ENCODE peak calls at places on chromosomes 6 and 20, in nine cellular contexts. One of them, this sample, is unnamed.

GRCh38 chr6:155141512-155141911 is 122.3 kb upstream of the CLDN20 start:
- DNase-seq in nephron progenitor cell: no peak
- DNase-seq in NCI-H1105: no peak
- DNase-seq in GM23338: no peak
- DNase-seq in type B pancreatic cell: no peak
- DNase-seq in fibroblast of lung: no peak
- DNase-seq in fibroblast of the conjunctiva: no peak
- DNase-seq in left ventricle myocardium inferior: no peak
- DNase-seq in stimulated activated CD4-positive, alpha-beta T cell treated with anti-CD3 and anti-CD28 coated beads, Interleukin-4, amount 100 ng/mL, for 4 hours: no peak
- DNase-seq in this sample: no peak

GRCh38 chr6:108002365-108003221 is 44.6 kb upstream of the SEC63 start:
- DNase-seq in nephron progenitor cell: no peak
- DNase-seq in NCI-H1105: no peak
- DNase-seq in GM23338: peak; percentile 37
- DNase-seq in type B pancreatic cell: no peak
- DNase-seq in fibroblast of lung: no peak
- DNase-seq in fibroblast of the conjunctiva: no peak
- DNase-seq in left ventricle myocardium inferior: no peak
- DNase-seq in stimulated activated CD4-positive, alpha-beta T cell treated with anti-CD3 and anti-CD28 coated beads, Interleukin-4, amount 100 ng/mL, for 4 hours: no peak
- DNase-seq in this sample: no peak

GRCh38 chr6:39339557-39340555 is 17.4 kb upstream of the KCNK16 start:
- DNase-seq in nephron progenitor cell: no peak
- DNase-seq in NCI-H1105: peak; percentile 87
- DNase-seq in GM23338: no peak
- DNase-seq in type B pancreatic cell: no peak
- DNase-seq in fibroblast of lung: no peak
- DNase-seq in fibroblast of the conjunctiva: no peak
- DNase-seq in left ventricle myocardium inferior: no peak
- DNase-seq in stimulated activated CD4-positive, alpha-beta T cell treated with anti-CD3 and anti-CD28 coated beads, Interleukin-4, amount 100 ng/mL, for 4 hours: no peak
- DNase-seq in this sample: no peak

GRCh38 chr6:109056661-109057060 is 38.0 kb downstream of the SESN1 start:
- DNase-seq in nephron progenitor cell: no peak
- DNase-seq in NCI-H1105: no peak
- DNase-seq in GM23338: no peak
- DNase-seq in type B pancreatic cell: no peak
- DNase-seq in fibroblast of lung: no peak
- DNase-seq in fibroblast of the conjunctiva: no peak
- DNase-seq in left ventricle myocardium inferior: no peak
- DNase-seq in stimulated activated CD4-positive, alpha-beta T cell treated with anti-CD3 and anti-CD28 coated beads, Interleukin-4, amount 100 ng/mL, for 4 hours: no peak
- DNase-seq in this sample: no peak

GRCh38 chr20:6081236-6081635 is 27.4 kb upstream of the LRRN4 start:
- DNase-seq in nephron progenitor cell: no peak
- DNase-seq in NCI-H1105: no peak
- DNase-seq in GM23338: no peak
- DNase-seq in type B pancreatic cell: no peak
- DNase-seq in fibroblast of lung: peak; percentile 51
- DNase-seq in fibroblast of the conjunctiva: peak; percentile 42
- DNase-seq in left ventricle myocardium inferior: no peak
- DNase-seq in stimulated activated CD4-positive, alpha-beta T cell treated with anti-CD3 and anti-CD28 coated beads, Interleukin-4, amount 100 ng/mL, for 4 hours: no peak
- DNase-seq in this sample: no peak

GRCh38 chr6:44503471-44503870 is 116.0 kb downstream of the CDC5L start:
- DNase-seq in nephron progenitor cell: no peak
- DNase-seq in NCI-H1105: no peak
- DNase-seq in GM23338: no peak
- DNase-seq in type B pancreatic cell: no peak
- DNase-seq in fibroblast of lung: peak; percentile 13
- DNase-seq in fibroblast of the conjunctiva: no peak
- DNase-seq in left ventricle myocardium inferior: no peak
- DNase-seq in stimulated activated CD4-positive, alpha-beta T cell treated with anti-CD3 and anti-CD28 coated beads, Interleukin-4, amount 100 ng/mL, for 4 hours: no peak
- DNase-seq in this sample: no peak

GRCh38 chr6:155014715-155015300 is 19.7 kb downstream of the TIAM2 start:
- DNase-seq in nephron progenitor cell: no peak
- DNase-seq in NCI-H1105: no peak
- DNase-seq in GM23338: peak; percentile 48
- DNase-seq in type B pancreatic cell: no peak
- DNase-seq in fibroblast of lung: peak; percentile 86
- DNase-seq in fibroblast of the conjunctiva: no peak
- DNase-seq in left ventricle myocardium inferior: no peak
- DNase-seq in stimulated activated CD4-positive, alpha-beta T cell treated with anti-CD3 and anti-CD28 coated beads, Interleukin-4, amount 100 ng/mL, for 4 hours: no peak
- DNase-seq in this sample: no peak

GRCh38 chr6:16446241-16446640 is 207.9 kb downstream of the GMPR start:
- DNase-seq in nephron progenitor cell: no peak
- DNase-seq in NCI-H1105: no peak
- DNase-seq in GM23338: no peak
- DNase-seq in type B pancreatic cell: no peak
- DNase-seq in fibroblast of lung: no peak
- DNase-seq in fibroblast of the conjunctiva: no peak
- DNase-seq in left ventricle myocardium inferior: no peak
- DNase-seq in stimulated activated CD4-positive, alpha-beta T cell treated with anti-CD3 and anti-CD28 coated beads, Interleukin-4, amount 100 ng/mL, for 4 hours: no peak
- DNase-seq in this sample: no peak

GRCh38 chr20:63553933-63554290 is at the start of gene FNDC11:
- DNase-seq in nephron progenitor cell: peak; percentile 81
- DNase-seq in NCI-H1105: no peak
- DNase-seq in GM23338: peak; percentile 81
- DNase-seq in type B pancreatic cell: no peak
- DNase-seq in fibroblast of lung: no peak
- DNase-seq in fibroblast of the conjunctiva: no peak
- DNase-seq in left ventricle myocardium inferior: no peak
- DNase-seq in stimulated activated CD4-positive, alpha-beta T cell treated with anti-CD3 and anti-CD28 coated beads, Interleukin-4, amount 100 ng/mL, for 4 hours: peak; percentile 61
- DNase-seq in this sample: no peak

GRCh38 chr6:142784344-142784743 is 160.6 kb downstream of the HIVEP2 start:
- DNase-seq in nephron progenitor cell: no peak
- DNase-seq in NCI-H1105: no peak
- DNase-seq in GM23338: no peak
- DNase-seq in type B pancreatic cell: no peak
- DNase-seq in fibroblast of lung: peak; percentile 60
- DNase-seq in fibroblast of the conjunctiva: no peak
- DNase-seq in left ventricle myocardium inferior: no peak
- DNase-seq in stimulated activated CD4-positive, alpha-beta T cell treated with anti-CD3 and anti-CD28 coated beads, Interleukin-4, amount 100 ng/mL, for 4 hours: peak; percentile 39
- DNase-seq in this sample: no peak

GRCh38 chr6:28657367-28657755 is 131.7 kb downstream of the GPX5 start:
- DNase-seq in nephron progenitor cell: no peak
- DNase-seq in NCI-H1105: no peak
- DNase-seq in GM23338: no peak
- DNase-seq in type B pancreatic cell: no peak
- DNase-seq in fibroblast of lung: no peak
- DNase-seq in fibroblast of the conjunctiva: no peak
- DNase-seq in left ventricle myocardium inferior: no peak
- DNase-seq in stimulated activated CD4-positive, alpha-beta T cell treated with anti-CD3 and anti-CD28 coated beads, Interleukin-4, amount 100 ng/mL, for 4 hours: no peak
- DNase-seq in this sample: no peak

GRCh38 chr6:27893059-27893835 is 18.9 kb downstream of the OR2B2 start:
- DNase-seq in nephron progenitor cell: peak; percentile 89
- DNase-seq in NCI-H1105: peak; percentile 95
- DNase-seq in GM23338: peak; percentile 97
- DNase-seq in type B pancreatic cell: peak; percentile 90
- DNase-seq in fibroblast of lung: peak; percentile 99
- DNase-seq in fibroblast of the conjunctiva: peak; percentile 98
- DNase-seq in left ventricle myocardium inferior: peak; percentile 66
- DNase-seq in stimulated activated CD4-positive, alpha-beta T cell treated with anti-CD3 and anti-CD28 coated beads, Interleukin-4, amount 100 ng/mL, for 4 hours: peak; percentile 81
- DNase-seq in this sample: peak; percentile 99

GRCh38 chr20:32155017-32155965 is 45.8 kb downstream of the TM9SF4 start:
- DNase-seq in nephron progenitor cell: peak; percentile 59
- DNase-seq in NCI-H1105: peak; percentile 82
- DNase-seq in GM23338: peak; percentile 88
- DNase-seq in type B pancreatic cell: no peak
- DNase-seq in fibroblast of lung: peak; percentile 75
- DNase-seq in fibroblast of the conjunctiva: peak; percentile 46
- DNase-seq in left ventricle myocardium inferior: peak; percentile 81
- DNase-seq in stimulated activated CD4-positive, alpha-beta T cell treated with anti-CD3 and anti-CD28 coated beads, Interleukin-4, amount 100 ng/mL, for 4 hours: peak; percentile 23
- DNase-seq in this sample: peak; percentile 94

GRCh38 chr6:107957165-107957908 is 671 bp downstream of the SEC63 start:
- DNase-seq in nephron progenitor cell: peak; percentile 59
- DNase-seq in NCI-H1105: no peak
- DNase-seq in GM23338: peak; percentile 61
- DNase-seq in type B pancreatic cell: peak; percentile 74
- DNase-seq in fibroblast of lung: peak; percentile 78
- DNase-seq in fibroblast of the conjunctiva: peak; percentile 57
- DNase-seq in left ventricle myocardium inferior: peak; percentile 37
- DNase-seq in stimulated activated CD4-positive, alpha-beta T cell treated with anti-CD3 and anti-CD28 coated beads, Interleukin-4, amount 100 ng/mL, for 4 hours: peak; percentile 61
- DNase-seq in this sample: peak; percentile 22

GRCh38 chr6:3844097-3844463 is 5.1 kb upstream of the FAM50B start:
- DNase-seq in nephron progenitor cell: no peak
- DNase-seq in NCI-H1105: no peak
- DNase-seq in GM23338: no peak
- DNase-seq in type B pancreatic cell: no peak
- DNase-seq in fibroblast of lung: peak; percentile 84
- DNase-seq in fibroblast of the conjunctiva: no peak
- DNase-seq in left ventricle myocardium inferior: no peak
- DNase-seq in stimulated activated CD4-positive, alpha-beta T cell treated with anti-CD3 and anti-CD28 coated beads, Interleukin-4, amount 100 ng/mL, for 4 hours: no peak
- DNase-seq in this sample: no peak

GRCh38 chr6:102701019-102701418 is 1307.5 kb downstream of the GRIK2 start:
- DNase-seq in nephron progenitor cell: no peak
- DNase-seq in NCI-H1105: no peak
- DNase-seq in GM23338: no peak
- DNase-seq in type B pancreatic cell: no peak
- DNase-seq in fibroblast of lung: no peak
- DNase-seq in fibroblast of the conjunctiva: no peak
- DNase-seq in left ventricle myocardium inferior: no peak
- DNase-seq in stimulated activated CD4-positive, alpha-beta T cell treated with anti-CD3 and anti-CD28 coated beads, Interleukin-4, amount 100 ng/mL, for 4 hours: no peak
- DNase-seq in this sample: no peak

GRCh38 chr20:45372646-45373352 is 5.3 kb downstream of the TP53TG5 start:
- DNase-seq in nephron progenitor cell: no peak
- DNase-seq in NCI-H1105: peak; percentile 64
- DNase-seq in GM23338: peak; percentile 72
- DNase-seq in type B pancreatic cell: no peak
- DNase-seq in fibroblast of lung: no peak
- DNase-seq in fibroblast of the conjunctiva: no peak
- DNase-seq in left ventricle myocardium inferior: no peak
- DNase-seq in stimulated activated CD4-positive, alpha-beta T cell treated with anti-CD3 and anti-CD28 coated beads, Interleukin-4, amount 100 ng/mL, for 4 hours: no peak
- DNase-seq in this sample: no peak

GRCh38 chr20:17559338-17559737 is 10.5 kb upstream of the DSTN start:
- DNase-seq in nephron progenitor cell: no peak
- DNase-seq in NCI-H1105: no peak
- DNase-seq in GM23338: no peak
- DNase-seq in type B pancreatic cell: no peak
- DNase-seq in fibroblast of lung: peak; percentile 20
- DNase-seq in fibroblast of the conjunctiva: no peak
- DNase-seq in left ventricle myocardium inferior: no peak
- DNase-seq in stimulated activated CD4-positive, alpha-beta T cell treated with anti-CD3 and anti-CD28 coated beads, Interleukin-4, amount 100 ng/mL, for 4 hours: no peak
- DNase-seq in this sample: no peak

GRCh38 chr6:109579361-109579760 is 96.3 kb upstream of the ZBTB24 start:
- DNase-seq in nephron progenitor cell: no peak
- DNase-seq in NCI-H1105: no peak
- DNase-seq in GM23338: no peak
- DNase-seq in type B pancreatic cell: no peak
- DNase-seq in fibroblast of lung: no peak
- DNase-seq in fibroblast of the conjunctiva: no peak
- DNase-seq in left ventricle myocardium inferior: no peak
- DNase-seq in stimulated activated CD4-positive, alpha-beta T cell treated with anti-CD3 and anti-CD28 coated beads, Interleukin-4, amount 100 ng/mL, for 4 hours: no peak
- DNase-seq in this sample: no peak

GRCh38 chr6:132937466-132937906 is 123.1 kb downstream of the RPS12 start:
- DNase-seq in nephron progenitor cell: peak; percentile 73
- DNase-seq in NCI-H1105: peak; percentile 68
- DNase-seq in GM23338: peak; percentile 94
- DNase-seq in type B pancreatic cell: no peak
- DNase-seq in fibroblast of lung: peak; percentile 33
- DNase-seq in fibroblast of the conjunctiva: peak; percentile 21
- DNase-seq in left ventricle myocardium inferior: no peak
- DNase-seq in stimulated activated CD4-positive, alpha-beta T cell treated with anti-CD3 and anti-CD28 coated beads, Interleukin-4, amount 100 ng/mL, for 4 hours: no peak
- DNase-seq in this sample: peak; percentile 67

GRCh38 chr6:1103945-1104623 is 207.8 kb upstream of the FOXQ1 start:
- DNase-seq in nephron progenitor cell: no peak
- DNase-seq in NCI-H1105: no peak
- DNase-seq in GM23338: peak; percentile 26
- DNase-seq in type B pancreatic cell: no peak
- DNase-seq in fibroblast of lung: no peak
- DNase-seq in fibroblast of the conjunctiva: no peak
- DNase-seq in left ventricle myocardium inferior: no peak
- DNase-seq in stimulated activated CD4-positive, alpha-beta T cell treated with anti-CD3 and anti-CD28 coated beads, Interleukin-4, amount 100 ng/mL, for 4 hours: no peak
- DNase-seq in this sample: no peak

GRCh38 chr20:20371681-20372080 is 3.8 kb downstream of the INSM1 start:
- DNase-seq in nephron progenitor cell: no peak
- DNase-seq in NCI-H1105: no peak
- DNase-seq in GM23338: peak; percentile 85
- DNase-seq in type B pancreatic cell: no peak
- DNase-seq in fibroblast of lung: no peak
- DNase-seq in fibroblast of the conjunctiva: no peak
- DNase-seq in left ventricle myocardium inferior: no peak
- DNase-seq in stimulated activated CD4-positive, alpha-beta T cell treated with anti-CD3 and anti-CD28 coated beads, Interleukin-4, amount 100 ng/mL, for 4 hours: no peak
- DNase-seq in this sample: no peak

GRCh38 chr6:6760054-6760453 is 171.5 kb downstream of the LY86 start:
- DNase-seq in nephron progenitor cell: no peak
- DNase-seq in NCI-H1105: no peak
- DNase-seq in GM23338: no peak
- DNase-seq in type B pancreatic cell: no peak
- DNase-seq in fibroblast of lung: no peak
- DNase-seq in fibroblast of the conjunctiva: no peak
- DNase-seq in left ventricle myocardium inferior: no peak
- DNase-seq in stimulated activated CD4-positive, alpha-beta T cell treated with anti-CD3 and anti-CD28 coated beads, Interleukin-4, amount 100 ng/mL, for 4 hours: no peak
- DNase-seq in this sample: no peak

GRCh38 chr20:45066372-45066771 is 34.6 kb downstream of the KCNS1 start:
- DNase-seq in nephron progenitor cell: no peak
- DNase-seq in NCI-H1105: no peak
- DNase-seq in GM23338: no peak
- DNase-seq in type B pancreatic cell: no peak
- DNase-seq in fibroblast of lung: peak; percentile 71
- DNase-seq in fibroblast of the conjunctiva: no peak
- DNase-seq in left ventricle myocardium inferior: no peak
- DNase-seq in stimulated activated CD4-positive, alpha-beta T cell treated with anti-CD3 and anti-CD28 coated beads, Interleukin-4, amount 100 ng/mL, for 4 hours: no peak
- DNase-seq in this sample: no peak

GRCh38 chr6:140059947-140060346 is 685.5 kb upstream of the CITED2 start:
- DNase-seq in nephron progenitor cell: no peak
- DNase-seq in NCI-H1105: no peak
- DNase-seq in GM23338: no peak
- DNase-seq in type B pancreatic cell: no peak
- DNase-seq in fibroblast of lung: peak; percentile 48
- DNase-seq in fibroblast of the conjunctiva: no peak
- DNase-seq in left ventricle myocardium inferior: no peak
- DNase-seq in stimulated activated CD4-positive, alpha-beta T cell treated with anti-CD3 and anti-CD28 coated beads, Interleukin-4, amount 100 ng/mL, for 4 hours: no peak
- DNase-seq in this sample: no peak

GRCh38 chr20:9388160-9388825 is 126.1 kb upstream of the LAMP5 start:
- DNase-seq in nephron progenitor cell: no peak
- DNase-seq in NCI-H1105: no peak
- DNase-seq in GM23338: no peak
- DNase-seq in type B pancreatic cell: no peak
- DNase-seq in fibroblast of lung: no peak
- DNase-seq in fibroblast of the conjunctiva: no peak
- DNase-seq in left ventricle myocardium inferior: no peak
- DNase-seq in stimulated activated CD4-positive, alpha-beta T cell treated with anti-CD3 and anti-CD28 coated beads, Interleukin-4, amount 100 ng/mL, for 4 hours: no peak
- DNase-seq in this sample: no peak

GRCh38 chr6:109174911-109175310 is 79.6 kb downstream of the CEP57L1 start:
- DNase-seq in nephron progenitor cell: no peak
- DNase-seq in NCI-H1105: no peak
- DNase-seq in GM23338: no peak
- DNase-seq in type B pancreatic cell: no peak
- DNase-seq in fibroblast of lung: peak; percentile 65
- DNase-seq in fibroblast of the conjunctiva: peak; percentile 26
- DNase-seq in left ventricle myocardium inferior: no peak
- DNase-seq in stimulated activated CD4-positive, alpha-beta T cell treated with anti-CD3 and anti-CD28 coated beads, Interleukin-4, amount 100 ng/mL, for 4 hours: no peak
- DNase-seq in this sample: no peak

GRCh38 chr6:53765270-53765669 is 29.5 kb upstream of the LRRC1 start:
- DNase-seq in nephron progenitor cell: no peak
- DNase-seq in NCI-H1105: no peak
- DNase-seq in GM23338: no peak
- DNase-seq in type B pancreatic cell: no peak
- DNase-seq in fibroblast of lung: peak; percentile 52
- DNase-seq in fibroblast of the conjunctiva: no peak
- DNase-seq in left ventricle myocardium inferior: no peak
- DNase-seq in stimulated activated CD4-positive, alpha-beta T cell treated with anti-CD3 and anti-CD28 coated beads, Interleukin-4, amount 100 ng/mL, for 4 hours: no peak
- DNase-seq in this sample: no peak

GRCh38 chr6:107246972-107247615 is 131.8 kb upstream of the BEND3 start:
- DNase-seq in nephron progenitor cell: no peak
- DNase-seq in NCI-H1105: no peak
- DNase-seq in GM23338: no peak
- DNase-seq in type B pancreatic cell: no peak
- DNase-seq in fibroblast of lung: no peak
- DNase-seq in fibroblast of the conjunctiva: no peak
- DNase-seq in left ventricle myocardium inferior: no peak
- DNase-seq in stimulated activated CD4-positive, alpha-beta T cell treated with anti-CD3 and anti-CD28 coated beads, Interleukin-4, amount 100 ng/mL, for 4 hours: no peak
- DNase-seq in this sample: no peak

GRCh38 chr6:1187293-1188131 is 124.4 kb upstream of the FOXQ1 start:
- DNase-seq in nephron progenitor cell: no peak
- DNase-seq in NCI-H1105: no peak
- DNase-seq in GM23338: no peak
- DNase-seq in type B pancreatic cell: no peak
- DNase-seq in fibroblast of lung: no peak
- DNase-seq in fibroblast of the conjunctiva: no peak
- DNase-seq in left ventricle myocardium inferior: no peak
- DNase-seq in stimulated activated CD4-positive, alpha-beta T cell treated with anti-CD3 and anti-CD28 coated beads, Interleukin-4, amount 100 ng/mL, for 4 hours: no peak
- DNase-seq in this sample: no peak

GRCh38 chr6:25016311-25016710 is 80.6 kb upstream of the RIPOR2 start:
- DNase-seq in nephron progenitor cell: no peak
- DNase-seq in NCI-H1105: no peak
- DNase-seq in GM23338: no peak
- DNase-seq in type B pancreatic cell: no peak
- DNase-seq in fibroblast of lung: peak; percentile 79
- DNase-seq in fibroblast of the conjunctiva: no peak
- DNase-seq in left ventricle myocardium inferior: no peak
- DNase-seq in stimulated activated CD4-positive, alpha-beta T cell treated with anti-CD3 and anti-CD28 coated beads, Interleukin-4, amount 100 ng/mL, for 4 hours: no peak
- DNase-seq in this sample: no peak